ENCODE peak calls at places on chromosome 17, in nine cellular contexts. L is endothelial cell, U is GM23338, R is fibroblast of pulmonary artery, O is tibial artery, K is fibroblast of mammary gland, J is heart left ventricle, N is IMR-90, D is Peyer's patch. F is an unnamed sample.

GRCh38 chr17:50877838-50878237 is 11.7 kb upstream of the TOB1 start:
- DNase-seq in L (no peak), U (no peak), R (no peak), O (no peak), K (no peak), J (no peak), N (no peak), D (no peak), F (no peak)

GRCh38 chr17:40445769-40446468 is 2.7 kb downstream of the IGFBP4 start:
- DNase-seq in L (no peak), U (peak; percentile 51), R (peak; percentile 39), O (no peak), K (peak; percentile 55), J (no peak), N (peak; percentile 27), D (no peak), F (no peak)

GRCh38 chr17:48123776-48124388 is 16.3 kb downstream of the SNX11 start:
- DNase-seq in L (no peak), U (no peak), R (no peak), O (no peak), K (no peak), J (no peak), N (no peak), D (no peak), F (no peak)

GRCh38 chr17:42743595-42744282 is 1.1 kb downstream of the EZH1 start:
- DNase-seq in L (no peak), U (peak; percentile 58), R (peak; percentile 33), O (no peak), K (no peak), J (no peak), N (no peak), D (no peak), F (no peak)

GRCh38 chr17:42857389-42857788 is 6.4 kb downstream of the AOC3 start:
- DNase-seq in L (no peak), U (no peak), R (no peak), O (peak; percentile 40), K (no peak), J (no peak), N (no peak), D (no peak), F (no peak)

GRCh38 chr17:47802341-47803022 is 19.1 kb downstream of the OSBPL7 start:
- DNase-seq in L (peak; percentile 59), U (peak; percentile 91), R (peak; percentile 54), O (no peak), K (peak; percentile 54), J (no peak), N (peak; percentile 41), D (peak; percentile 67), F (peak; percentile 67)

GRCh38 chr17:70621593-70621992 is 452.3 kb downstream of the KCNJ2 start:
- DNase-seq in L (no peak), U (no peak), R (peak; percentile 16), O (no peak), K (no peak), J (peak; percentile 22), N (peak; percentile 9), D (no peak), F (no peak)

GRCh38 chr17:42276359-42276608 is at the start of gene STAT5B:
- DNase-seq in L (peak; percentile 73), U (peak; percentile 85), R (peak; percentile 54), O (peak; percentile 83), K (peak; percentile 50), J (peak; percentile 80), N (peak; percentile 55), D (peak; percentile 86), F (peak; percentile 57)

GRCh38 chr17:50883850-50884291 is 17.7 kb upstream of the TOB1 start:
- DNase-seq in L (no peak), U (no peak), R (no peak), O (no peak), K (no peak), J (no peak), N (no peak), D (no peak), F (no peak)

DNA sequence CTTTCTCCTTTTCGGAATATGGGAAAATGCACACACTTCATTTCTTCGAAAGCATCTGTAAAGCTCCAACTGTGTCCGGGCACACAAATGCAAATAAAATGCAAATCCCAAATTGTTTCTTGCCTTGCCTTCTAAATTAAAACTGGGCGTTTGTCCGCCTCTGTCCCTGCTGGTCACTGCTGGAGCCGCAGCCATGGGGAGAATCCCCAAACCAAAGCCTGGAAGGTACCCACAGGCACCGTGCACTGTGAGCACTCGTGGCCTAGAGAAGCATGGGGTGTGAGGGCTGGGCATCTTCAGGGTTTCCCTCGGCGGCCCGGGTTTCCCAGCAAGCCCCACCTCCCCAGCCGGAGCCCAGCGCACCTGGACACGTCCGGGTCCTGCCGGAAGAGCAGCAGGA is 2.9 kb downstream of the SLC47A2 start:
- DNase-seq in L (no peak), U (peak; percentile 76), R (no peak), O (no peak), K (no peak), J (no peak), N (no peak), D (no peak), F (no peak)
- TF ChIP-seq CTCF in L (peak; percentile 32), U (peak; percentile 23), R (peak; percentile 20), O (no peak), K (peak; percentile 17), J (no peak), N (peak; percentile 11), D (no peak), F (no peak)

DNA sequence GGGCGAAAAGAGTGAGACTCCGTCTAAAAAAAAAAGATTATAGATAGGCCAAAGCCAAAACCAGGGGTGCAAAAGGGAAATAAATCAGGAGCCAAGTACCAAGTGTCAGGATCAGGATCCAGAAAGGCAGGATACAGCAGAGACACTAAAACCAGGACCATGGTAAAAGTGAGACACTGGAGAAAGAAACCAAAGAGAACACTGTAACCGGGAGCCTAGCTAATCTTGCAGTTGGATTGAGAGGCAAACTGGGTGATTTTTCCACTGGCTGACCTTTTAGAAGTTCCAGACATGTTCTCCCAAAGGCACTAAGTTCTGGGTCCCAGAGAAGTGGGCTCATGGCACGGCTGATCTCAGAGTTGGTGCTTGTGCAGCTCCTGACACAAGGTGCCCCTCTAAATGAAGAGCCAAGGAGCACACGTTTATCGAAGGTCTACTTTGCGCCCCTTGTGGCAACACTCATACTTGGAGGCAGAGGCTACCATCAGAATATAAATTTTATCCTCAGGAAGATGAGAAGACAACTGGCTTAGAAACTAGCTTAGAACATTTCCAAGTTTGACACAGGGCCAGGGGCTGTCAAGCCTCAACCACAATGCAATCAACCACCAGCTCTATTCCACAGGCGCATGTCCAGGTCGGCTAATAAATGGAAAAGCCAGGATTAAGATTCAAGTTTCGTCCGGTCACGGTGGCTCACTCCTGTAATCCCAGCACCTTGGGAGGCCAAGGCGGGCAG is 27.5 kb upstream of the HELZ start:
- DNase-seq in L (peak; percentile 37), U (peak; percentile 85), R (no peak), O (no peak), K (no peak), J (no peak), N (no peak), D (no peak), F (no peak)
- TF ChIP-seq CTCF in L (peak; percentile 57), U (peak; percentile 76), R (peak; percentile 50), O (no peak), K (peak; percentile 40), J (no peak), N (peak; percentile 20), D (peak; percentile 9), F (no peak)

GRCh38 chr17:2610640-2611175 is 17.3 kb downstream of the PAFAH1B1 start:
- DNase-seq in L (no peak), U (no peak), R (no peak), O (no peak), K (peak; percentile 17), J (no peak), N (no peak), D (no peak), F (no peak)

GRCh38 chr17:2610195-2610594 is 16.7 kb downstream of the PAFAH1B1 start:
- DNase-seq in L (no peak), U (no peak), R (no peak), O (no peak), K (no peak), J (no peak), N (no peak), D (no peak), F (no peak)

GRCh38 chr17:2612630-2613029 is 19.2 kb downstream of the PAFAH1B1 start:
- DNase-seq in L (no peak), U (no peak), R (no peak), O (no peak), K (no peak), J (no peak), N (no peak), D (no peak), F (no peak)

GRCh38 chr17:2613089-2613808 is 19.8 kb downstream of the PAFAH1B1 start:
- DNase-seq in L (no peak), U (no peak), R (no peak), O (no peak), K (no peak), J (no peak), N (no peak), D (no peak), F (no peak)

DNA sequence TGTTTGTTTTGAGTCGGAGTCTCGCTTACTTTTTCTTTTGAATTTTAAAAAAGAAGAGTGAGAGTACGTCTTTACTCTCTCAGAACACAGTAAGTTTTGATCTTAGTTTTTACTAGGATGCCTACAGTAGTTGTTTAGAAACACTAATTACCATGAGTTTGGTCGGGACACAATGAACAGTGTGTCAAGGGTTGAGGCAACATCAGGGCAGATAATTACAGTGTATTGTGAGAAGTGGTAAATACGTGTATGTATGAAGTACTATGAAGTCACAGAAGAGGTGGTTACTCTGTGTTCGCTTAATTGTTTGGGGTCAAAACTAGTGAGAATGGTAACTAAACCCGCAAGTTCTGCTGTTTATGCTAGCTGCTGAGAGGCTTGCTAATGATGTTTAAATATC is 18.2 kb downstream of the PAFAH1B1 start:
- DNase-seq in L (no peak), U (no peak), R (no peak), O (no peak), K (no peak), J (no peak), N (no peak), D (no peak), F (no peak)
- TF ChIP-seq CTCF in L (no peak), U (no peak), R (no peak), O (no peak), K (no peak), J (no peak), N (no peak), D (no peak), F (no peak)

GRCh38 chr17:73283250-73283649 is 21.6 kb upstream of the CPSF4L start:
- DNase-seq in L (no peak), U (no peak), R (no peak), O (no peak), K (no peak), J (no peak), N (no peak), D (no peak), F (no peak)

GRCh38 chr17:73281926-73282325 is 20.2 kb upstream of the CPSF4L start:
- DNase-seq in L (no peak), U (no peak), R (no peak), O (no peak), K (no peak), J (no peak), N (no peak), D (no peak), F (no peak)

GRCh38 chr17:73283841-73284282 is 22.2 kb upstream of the CPSF4L start:
- DNase-seq in L (peak; percentile 34), U (peak; percentile 88), R (no peak), O (peak; percentile 87), K (no peak), J (no peak), N (no peak), D (no peak), F (no peak)

GRCh38 chr17:73284339-73284738 is 22.7 kb upstream of the CPSF4L start:
- DNase-seq in L (no peak), U (no peak), R (no peak), O (no peak), K (no peak), J (no peak), N (no peak), D (no peak), F (no peak)

GRCh38 chr17:73282629-73283028 is 20.9 kb upstream of the CPSF4L start:
- DNase-seq in L (no peak), U (no peak), R (no peak), O (no peak), K (no peak), J (no peak), N (no peak), D (no peak), F (no peak)
- TF ChIP-seq CTCF in L (no peak), U (no peak), R (no peak), O (no peak), K (no peak), J (no peak), N (no peak), D (no peak), F (no peak)

F was measured in MCF 10A.